ENCODE peak calls at places on chromosomes 16 and 17, in eight cellular contexts. A is AG04450, K is brain microvascular endothelial cell, P is upper lobe of right lung, C is IMR-90, G is lower leg skin, N is AG10803, F is kidney epithelial cell. H is an unnamed sample.

GRCh38 chr17:5110816-5111215 is 862 bp downstream of the ZNF232 start:
- DNase-seq in A (no peak), K (no peak), P (no peak), C (no peak), G (no peak), N (no peak), F (no peak), H (no peak)

GRCh38 chr16:51875834-51876725 is 670.9 kb downstream of the TOX3 start:
- DNase-seq in A (no peak), K (no peak), P (no peak), C (no peak), G (no peak), N (no peak), F (no peak), H (no peak)

GRCh38 chr17:39178516-39178915 is 12.6 kb upstream of the ARL5C start:
- DNase-seq in A (no peak), K (peak; percentile 40), P (no peak), C (no peak), G (no peak), N (peak; percentile 51), F (no peak), H (peak; percentile 26)

GRCh38 chr17:32828822-32829221 is 48.1 kb downstream of the MYO1D start:
- DNase-seq in A (no peak), K (no peak), P (no peak), C (no peak), G (no peak), N (peak; percentile 45), F (no peak), H (no peak)

GRCh38 chr16:4570688-4571321 is 14.7 kb downstream of the C16orf96 start:
- DNase-seq in A (no peak), K (no peak), P (no peak), C (no peak), G (no peak), N (no peak), F (no peak), H (no peak)

GRCh38 chr17:33523577-33523981 is 230.5 kb upstream of the ASIC2 start:
- DNase-seq in A (no peak), K (peak; percentile 1), P (no peak), C (no peak), G (peak; percentile 90), N (peak; percentile 29), F (no peak), H (no peak)

GRCh38 chr16:2482181-2483107 is 7.5 kb downstream of the TBC1D24 start:
- DNase-seq in A (no peak), K (no peak), P (no peak), C (peak; percentile 71), G (peak; percentile 94), N (peak; percentile 82), F (no peak), H (peak; percentile 67)

GRCh38 chr16:1197237-1197866 is 27.7 kb downstream of the TPSG1 start:
- DNase-seq in A (no peak), K (no peak), P (no peak), C (no peak), G (no peak), N (no peak), F (no peak), H (no peak)

GRCh38 chr17:15463363-15463762 is 4.1 kb downstream of the CDRT4 start:
- DNase-seq in A (peak; percentile 87), K (peak; percentile 33), P (no peak), C (peak; percentile 92), G (no peak), N (peak; percentile 87), F (no peak), H (peak; percentile 89)

DNA sequence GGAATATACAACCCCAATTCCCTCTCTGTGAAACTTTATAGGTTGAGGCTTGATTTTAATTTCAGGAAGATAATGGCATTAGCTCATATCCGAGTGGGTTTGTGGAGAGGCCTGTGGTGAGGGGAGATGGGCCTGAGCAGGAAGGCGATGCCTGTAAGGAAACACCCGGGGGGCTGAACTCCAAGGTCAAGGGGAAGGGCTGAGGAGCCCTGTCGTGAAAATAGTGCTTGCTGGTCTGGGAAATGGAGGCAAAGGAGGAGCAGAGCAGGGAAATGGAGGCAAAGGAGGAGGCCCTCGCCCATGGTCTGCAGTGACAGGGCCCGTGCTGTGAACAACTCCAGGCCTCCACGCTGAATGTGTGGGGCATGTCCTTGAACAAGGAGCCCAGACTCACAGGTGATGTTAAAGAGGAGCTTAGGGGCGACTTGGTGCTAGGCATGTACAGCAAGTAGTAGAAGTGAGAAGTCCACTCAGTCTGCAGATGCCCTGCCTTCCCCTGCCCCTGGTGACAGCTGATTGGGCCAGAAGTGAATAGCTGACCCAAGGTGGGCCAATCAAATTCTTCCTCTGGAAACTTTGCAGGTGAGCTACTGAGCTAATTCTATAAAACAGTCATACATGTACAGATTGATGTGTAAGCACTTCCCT is 38.1 kb downstream of the MRPS23 start:
- DNase-seq in A (no peak), K (no peak), P (no peak), C (no peak), G (no peak), N (no peak), F (no peak), H (no peak)
- H3K4me3 ChIP-seq in A (no peak overlapping the region), K (no peak overlapping the region), P (no peak overlapping the region), C (no peak overlapping the region), G (no peak overlapping the region), N (no peak overlapping the region), F (no peak overlapping the region), H (no peak overlapping the region)

GRCh38 chr16:87190288-87191240 is 126.6 kb downstream of the C16orf95 start:
- DNase-seq in A (no peak), K (no peak), P (no peak), C (no peak), G (no peak), N (peak; percentile 47), F (no peak), H (no peak)
- TF ChIP-seq CTCF in A (peak; percentile 32), K (no peak), P (no peak), C (no peak), G (no peak), N (no peak), F (no peak), H (no peak)

DNA sequence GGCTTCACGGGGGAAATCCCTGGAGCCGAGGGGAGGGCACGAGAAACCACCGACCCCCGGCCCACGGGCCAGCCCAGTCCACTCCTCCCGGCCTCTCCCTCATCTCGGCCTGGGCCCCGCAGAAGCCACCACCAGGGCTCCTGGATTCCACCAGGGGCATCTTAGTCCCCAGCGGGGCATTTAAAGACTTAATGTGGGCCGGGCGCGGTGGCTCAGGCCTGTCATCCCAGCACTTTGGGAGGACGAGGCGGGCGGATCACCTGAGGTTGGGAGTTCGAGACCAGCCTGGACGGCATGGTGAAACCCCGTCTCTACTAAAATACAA is 24.1 kb upstream of the ABR start:
- DNase-seq in A (no peak), K (no peak), P (no peak), C (no peak), G (no peak), N (no peak), F (no peak), H (no peak)
- H3K4me3 ChIP-seq in A (peak overlapping the region; percentile 62), K (peak overlapping the region; percentile 53), P (peak overlapping the region; percentile 59), C (peak overlapping the region; percentile 62), G (no peak overlapping the region), N (peak overlapping the region; percentile 64), F (peak overlapping the region; percentile 53), H (peak overlapping the region; percentile 53)

GRCh38 chr17:41518031-41518430 is 659 bp downstream of the KRT15 start:
- DNase-seq in A (no peak), K (no peak), P (no peak), C (no peak), G (no peak), N (no peak), F (no peak), H (no peak)

GRCh38 chr17:41520821-41521521 is 2.3 kb upstream of the KRT15 start:
- DNase-seq in A (no peak), K (no peak), P (no peak), C (no peak), G (no peak), N (no peak), F (no peak), H (no peak)

GRCh38 chr17:41516828-41517283 is 1.8 kb downstream of the KRT15 start:
- DNase-seq in A (no peak), K (no peak), P (peak; percentile 75), C (no peak), G (no peak), N (no peak), F (no peak), H (no peak)

GRCh38 chr17:41519501-41520224 is 973 bp upstream of the KRT15 start:
- DNase-seq in A (no peak), K (no peak), P (no peak), C (no peak), G (no peak), N (no peak), F (no peak), H (no peak)

DNA sequence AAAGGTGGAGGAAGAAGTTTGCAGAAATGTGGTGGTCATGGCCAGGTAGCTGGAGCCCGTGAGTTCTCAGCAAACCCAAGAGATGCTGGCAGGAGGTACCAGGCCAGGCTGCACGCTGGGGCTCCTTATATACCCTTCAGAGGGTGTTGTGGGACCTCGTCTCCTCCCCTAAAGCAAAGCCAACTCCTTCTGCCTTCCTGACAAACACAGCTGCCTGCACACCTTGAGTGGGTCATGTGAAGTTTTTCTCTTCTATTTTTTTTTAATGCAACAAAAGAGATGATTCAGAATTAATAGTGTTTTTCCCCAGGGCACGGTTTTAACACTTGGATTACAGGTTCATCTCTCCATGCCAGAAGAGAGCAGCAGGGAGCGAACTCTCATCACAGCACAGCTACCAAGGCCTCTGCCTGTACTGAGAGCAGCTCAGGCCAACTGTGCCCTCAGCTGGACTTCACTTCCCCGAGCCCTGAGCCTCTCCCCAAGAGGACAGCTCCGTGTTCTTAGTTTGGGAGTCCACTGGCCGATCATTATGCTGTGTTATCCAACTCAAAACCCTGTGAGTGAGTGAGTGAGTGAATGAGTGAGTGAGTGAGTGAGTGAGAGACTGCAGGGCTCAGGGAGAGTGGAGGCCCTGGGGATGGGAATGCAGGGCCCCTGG is at the start of gene KRT15:
- DNase-seq in A (no peak), K (no peak), P (no peak), C (peak; percentile 28), G (no peak), N (no peak), F (no peak), H (no peak)
- TF ChIP-seq CTCF in A (no peak), K (peak; percentile 8), P (no peak), C (no peak), G (no peak), N (no peak), F (no peak), H (no peak)

GRCh38 chr16:77721752-77722314 is 481 bp upstream of the NUDT7 start:
- DNase-seq in A (no peak), K (no peak), P (no peak), C (no peak), G (no peak), N (no peak), F (no peak), H (no peak)
- H3K4me3 ChIP-seq in A (peak overlapping the region; percentile 12), K (no peak overlapping the region), P (peak overlapping the region; percentile 76), C (no peak overlapping the region), G (no peak overlapping the region), N (peak overlapping the region; percentile 21), F (no peak overlapping the region), H (peak overlapping the region; percentile 43)

H was measured in foreskin fibroblast.